ENCODE peak calls at places on chromosomes 2 and 18, in four cellular contexts. Y is activated CD8-positive, alpha-beta memory T cell treated with anti-CD3 and anti-CD28 coated beads, Interleukin-2, amount 50 U/mL, for 4 hours; K is activated T-helper 1 cell treated with Interleukin-2 at 50 U/mL for 16 hours; P is NCI-H1417. O is an unnamed sample.

GRCh38 chr2:186853871-186854435 is 5.0 kb upstream of the ZSWIM2 start:
- DNase-seq in K (no peak), Y (no peak), P (no peak), O (no peak)

GRCh38 chr2:52083214-52083613 is 1051.3 kb upstream of the NRXN1 start:
- DNase-seq in P (no peak), Y (no peak), K (no peak), O (no peak)

GRCh38 chr18:63823516-63824219 is 48.5 kb downstream of the SERPINB7 start:
- DNase-seq in P (no peak), Y (no peak), K (no peak), O (no peak)

GRCh38 chr18:2901405-2901989 is 54.7 kb downstream of the EMILIN2 start:
- DNase-seq in Y (no peak), P (no peak), K (no peak), O (no peak)

GRCh38 chr18:55641501-55641900 is 53.5 kb upstream of the TCF4 start:
- DNase-seq in Y (no peak), K (no peak), P (no peak), O (no peak)

GRCh38 chr2:38409136-38409903 is 32.2 kb upstream of the ATL2 start:
- DNase-seq in K (no peak), Y (no peak), P (no peak), O (no peak)

GRCh38 chr18:6601241-6601640 is 128.3 kb upstream of the ARHGAP28 start:
- DNase-seq in Y (no peak), K (no peak), P (no peak), O (no peak)

GRCh38 chr2:99608092-99608491 is 118.3 kb upstream of the REV1 start:
- DNase-seq in Y (no peak), P (no peak), K (no peak), O (no peak)

GRCh38 chr18:77023115-77023782 is 109.3 kb downstream of the MBP start:
- DNase-seq in P (no peak), K (no peak), Y (no peak), O (no peak)

GRCh38 chr2:113213061-113213930 is 39.5 kb downstream of the PSD4 start:
- DNase-seq in Y (no peak), K (no peak), P (no peak), O (no peak)

GRCh38 chr18:44816449-44816848 is 135.8 kb downstream of the SETBP1 start:
- DNase-seq in P (no peak), Y (no peak), K (no peak), O (no peak)

GRCh38 chr2:175402591-175402990 is 221.1 kb upstream of the ATP5MC3 start:
- DNase-seq in P (no peak), K (no peak), Y (no peak), O (no peak)

GRCh38 chr2:142165790-142166189 is 35.0 kb upstream of the LRP1B start:
- DNase-seq in K (no peak), Y (no peak), P (no peak), O (peak)

GRCh38 chr2:13652531-13653313 is 936.0 kb downstream of the TRIB2 start:
- DNase-seq in P (no peak), K (no peak), Y (no peak), O (no peak)

GRCh38 chr2:191757256-191757655 is 79.3 kb downstream of the NABP1 start:
- DNase-seq in P (no peak), K (no peak), Y (no peak), O (peak)

GRCh38 chr2:3042601-3043585 is 334.7 kb downstream of the EIPR1 start:
- DNase-seq in K (no peak), Y (no peak), P (no peak), O (no peak)

GRCh38 chr2:144938308-144938709 is 418.4 kb upstream of the ZEB2 start:
- DNase-seq in P (no peak), Y (no peak), K (no peak), O (no peak)

GRCh38 chr2:96175951-96176350 is 30.7 kb upstream of the DUSP2 start:
- DNase-seq in K (no peak), P (no peak), Y (no peak), O (no peak)

GRCh38 chr2:20148841-20149702 is 75.9 kb downstream of the SDC1 start:
- DNase-seq in Y (no peak), K (no peak), P (no peak), O (peak)

GRCh38 chr2:150410809-150411208 is 76.7 kb downstream of the RND3 start:
- DNase-seq in K (no peak), P (no peak), Y (no peak), O (no peak)

GRCh38 chr2:14994721-14995120 is 362.2 kb downstream of the LRATD1 start:
- DNase-seq in P (no peak), K (no peak), Y (no peak), O (no peak)

GRCh38 chr2:16218651-16219050 is 278.3 kb downstream of the MYCN start:
- DNase-seq in K (no peak), P (peak), Y (no peak), O (peak)

O was measured in SK-N-DZ.